ENCODE peak calls at places on chromosomes 12 and 14, in nine cellular contexts. J is caudate nucleus; Z is brain microvascular endothelial cell; R is transverse colon; A is ascending aorta; Y is stimulated activated CD4-positive, alpha-beta T cell treated with anti-CD3 and anti-CD28 coated beads, Interleukin-15, amount 100 ng/mL, for 24 hours; L is activated naive CD4-positive, alpha-beta T cell treated with anti-CD3 and anti-CD28 coated beads, Interleukin-2, amount 50 U/mL, for 72 hours; H is HuH-7.5; W is NCI-H526 treated with DMSO at 0.1 percent for 48 hours. C is an unnamed sample.

GRCh38 chr12:78562358-78563205 is 302.0 kb upstream of the SYT1 start:
- DNase-seq in J (no peak), Z (peak), R (no peak), A (no peak), Y (no peak), L (no peak), H (no peak), W (no peak), C (peak)

GRCh38 chr14:41607966-41608663 is 1.4 kb downstream of the LRFN5 start:
- DNase-seq in J (no peak), Z (no peak), R (no peak), A (no peak), Y (no peak), L (no peak), H (peak), W (no peak), C (no peak)

GRCh38 chr12:128817115-128818015 is 6.4 kb downstream of the SLC15A4 start:
- DNase-seq in J (no peak), Z (peak), R (peak), A (peak), Y (no peak), L (no peak), H (no peak), W (peak), C (no peak)

GRCh38 chr12:26938660-26939185 is 453 bp downstream of the FGFR1OP2 start:
- DNase-seq in J (no peak), Z (no peak), R (no peak), A (no peak), Y (no peak), L (peak), H (peak), W (peak), C (no peak)

GRCh38 chr12:107645630-107646333 is 39.8 kb upstream of the PWP1 start:
- DNase-seq in J (no peak), Z (no peak), R (no peak), A (no peak), Y (no peak), L (no peak), H (no peak), W (no peak), C (no peak)

GRCh38 chr14:102799684-102800562 is 22.7 kb downstream of the TRAF3 start:
- DNase-seq in J (no peak), Z (peak), R (no peak), A (no peak), Y (no peak), L (no peak), H (no peak), W (no peak), C (no peak)

GRCh38 chr12:7017870-7018349 is 366 bp downstream of the LPCAT3 start:
- DNase-seq in J (no peak), Z (peak), R (peak), A (no peak), Y (peak), L (no peak), H (peak), W (peak), C (no peak)

GRCh38 chr14:92217956-92218355 is 96.2 kb downstream of the CPSF2 start:
- DNase-seq in J (no peak), Z (no peak), R (no peak), A (no peak), Y (no peak), L (no peak), H (no peak), W (no peak), C (no peak)

GRCh38 chr14:102579696-102580551 is 12.5 kb upstream of the RCOR1 start:
- DNase-seq in J (no peak), Z (peak), R (no peak), A (no peak), Y (no peak), L (no peak), H (no peak), W (no peak), C (no peak)

GRCh38 chr14:59417301-59417700 is 47.9 kb downstream of the GPR135 start:
- DNase-seq in J (no peak), Z (no peak), R (no peak), A (no peak), Y (no peak), L (no peak), H (no peak), W (no peak), C (no peak)

GRCh38 chr12:124577986-124578385 is 10.6 kb upstream of the NCOR2 start:
- DNase-seq in J (no peak), Z (no peak), R (no peak), A (no peak), Y (no peak), L (no peak), H (no peak), W (no peak), C (no peak)

GRCh38 chr12:75979181-75979580 is 52.4 kb downstream of the PHLDA1 start:
- DNase-seq in J (no peak), Z (peak), R (no peak), A (no peak), Y (peak), L (peak), H (no peak), W (no peak), C (peak)

GRCh38 chr12:113142173-113142885 is 6.8 kb upstream of the RASAL1 start:
- DNase-seq in J (peak), Z (no peak), R (peak), A (no peak), Y (peak), L (no peak), H (no peak), W (no peak), C (no peak)

GRCh38 chr14:100590726-100591452 is 3.7 kb upstream of the BEGAIN start:
- DNase-seq in J (no peak), Z (no peak), R (peak), A (no peak), Y (no peak), L (no peak), H (no peak), W (no peak), C (no peak)

GRCh38 chr12:13258212-13258611 is 61.7 kb downstream of the EMP1 start:
- DNase-seq in J (no peak), Z (no peak), R (no peak), A (no peak), Y (no peak), L (no peak), H (no peak), W (no peak), C (no peak)

GRCh38 chr14:64973826-64974225 is 1.7 kb upstream of the RAB15 start:
- DNase-seq in J (no peak), Z (no peak), R (no peak), A (no peak), Y (no peak), L (no peak), H (no peak), W (no peak), C (no peak)

GRCh38 chr12:50918584-50919316 is 33.6 kb upstream of the HIGD1C start:
- DNase-seq in J (no peak), Z (no peak), R (no peak), A (no peak), Y (no peak), L (no peak), H (no peak), W (no peak), C (no peak)

GRCh38 chr14:30656190-30656632 is 34.1 kb downstream of the SCFD1 start:
- DNase-seq in J (no peak), Z (peak), R (peak), A (no peak), Y (peak), L (peak), H (peak), W (no peak), C (peak)

GRCh38 chr12:91685917-91686316 is 459.7 kb downstream of the BTG1 start:
- DNase-seq in J (no peak), Z (peak), R (no peak), A (no peak), Y (no peak), L (no peak), H (no peak), W (no peak), C (no peak)

GRCh38 chr12:106645465-106646330 is 62.9 kb downstream of the RFX4 start:
- DNase-seq in J (no peak), Z (no peak), R (no peak), A (no peak), Y (no peak), L (no peak), H (no peak), W (no peak), C (no peak)

GRCh38 chr12:98744692-98745091 is 99.6 kb downstream of the APAF1 start:
- DNase-seq in J (no peak), Z (no peak), R (no peak), A (no peak), Y (peak), L (no peak), H (no peak), W (no peak), C (no peak)

GRCh38 chr14:98404811-98405210 is 867.2 kb downstream of the BCL11B start:
- DNase-seq in J (no peak), Z (no peak), R (no peak), A (no peak), Y (no peak), L (no peak), H (no peak), W (no peak), C (no peak)

GRCh38 chr12:3928538-3929220 is 55.5 kb upstream of the PARP11 start:
- DNase-seq in J (no peak), Z (no peak), R (no peak), A (no peak), Y (no peak), L (no peak), H (no peak), W (no peak), C (no peak)

GRCh38 chr12:99619389-99620158 is 28.0 kb upstream of the GARIN6 start:
- DNase-seq in J (no peak), Z (peak), R (no peak), A (no peak), Y (no peak), L (no peak), H (no peak), W (no peak), C (no peak)

GRCh38 chr14:20989787-20990600 is at the start of gene METTL17:
- DNase-seq in J (peak), Z (peak), R (peak), A (peak), Y (peak), L (peak), H (peak), W (peak), C (peak)

GRCh38 chr12:40137252-40137651 is 31.4 kb upstream of the SLC2A13 start:
- DNase-seq in J (no peak), Z (peak), R (no peak), A (no peak), Y (no peak), L (no peak), H (no peak), W (no peak), C (no peak)

GRCh38 chr14:104681689-104682074 is 7.7 kb upstream of the INF2 start:
- DNase-seq in J (peak), Z (peak), R (peak), A (peak), Y (no peak), L (no peak), H (no peak), W (no peak), C (no peak)

GRCh38 chr14:51211149-51211548 is 28.9 kb upstream of the TMX1 start:
- DNase-seq in J (no peak), Z (peak), R (no peak), A (no peak), Y (no peak), L (no peak), H (no peak), W (no peak), C (no peak)

GRCh38 chr12:114636723-114637480 is 47.1 kb downstream of the TBX3 start:
- DNase-seq in J (no peak), Z (no peak), R (peak), A (no peak), Y (no peak), L (no peak), H (no peak), W (no peak), C (no peak)

GRCh38 chr12:111687255-111687654 is 1.4 kb downstream of the ACAD10 start:
- DNase-seq in J (no peak), Z (no peak), R (no peak), A (no peak), Y (no peak), L (no peak), H (peak), W (no peak), C (no peak)

GRCh38 chr12:79935624-79936040 is 735 bp upstream of the PPP1R12A start:
- DNase-seq in J (no peak), Z (no peak), R (peak), A (no peak), Y (no peak), L (no peak), H (no peak), W (no peak), C (no peak)

GRCh38 chr12:117189725-117190209 is 503 bp downstream of the FBXO21 start:
- DNase-seq in J (peak), Z (peak), R (peak), A (no peak), Y (peak), L (peak), H (peak), W (no peak), C (no peak)

GRCh38 chr12:27619308-27619707 is 76.9 kb upstream of the REP15 start:
- DNase-seq in J (no peak), Z (peak), R (no peak), A (no peak), Y (no peak), L (no peak), H (no peak), W (no peak), C (no peak)

GRCh38 chr12:108109954-108110353 is 19.1 kb upstream of the WSCD2 start:
- DNase-seq in J (no peak), Z (no peak), R (no peak), A (no peak), Y (no peak), L (no peak), H (no peak), W (no peak), C (no peak)

GRCh38 chr12:11716794-11717532 is 67.5 kb downstream of the ETV6 start:
- DNase-seq in J (no peak), Z (no peak), R (peak), A (no peak), Y (no peak), L (no peak), H (no peak), W (no peak), C (no peak)

GRCh38 chr14:76762617-76763361 is 1.5 kb downstream of the VASH1 start:
- DNase-seq in J (no peak), Z (no peak), R (no peak), A (no peak), Y (no peak), L (no peak), H (no peak), W (no peak), C (no peak)

GRCh38 chr12:22313276-22313995 is 21.1 kb downstream of the ST8SIA1 start:
- DNase-seq in J (no peak), Z (no peak), R (no peak), A (no peak), Y (no peak), L (no peak), H (no peak), W (no peak), C (no peak)

GRCh38 chr12:57765698-57766463 is 997 bp downstream of the CYP27B1 start:
- DNase-seq in J (no peak), Z (no peak), R (no peak), A (no peak), Y (peak), L (peak), H (no peak), W (no peak), C (no peak)

GRCh38 chr12:51661836-51662235 is 70.8 kb downstream of the SCN8A start:
- DNase-seq in J (no peak), Z (no peak), R (no peak), A (no peak), Y (no peak), L (no peak), H (no peak), W (no peak), C (no peak)

GRCh38 chr14:77409131-77409533 is 14.2 kb downstream of the NOXRED1 start:
- DNase-seq in J (no peak), Z (no peak), R (peak), A (no peak), Y (no peak), L (no peak), H (no peak), W (no peak), C (no peak)

C was measured in glomerular endothelial cell.